ENCODE peak calls at places on chromosomes 5 and 9, in four cellular contexts. W is fibroblast of lung, G is lung, Z is left ventricle myocardium inferior. V is an unnamed sample.

GRCh38 chr5:151162794-151163193 is 5.2 kb upstream of the ANXA6 start:
- DNase-seq in W (peak; percentile 37), G (no peak), Z (no peak), V (no peak)

GRCh38 chr5:141558150-141558549 is 60.6 kb downstream of the DIAPH1 start:
- DNase-seq in G (no peak), W (no peak), Z (no peak), V (no peak)

GRCh38 chr9:124297553-124297905 is 39.8 kb downstream of the NEK6 start:
- DNase-seq in G (peak; percentile 79), Z (peak; percentile 88), W (peak; percentile 92), V (peak; percentile 85)

GRCh38 chr5:175658299-175659145 is 651 bp downstream of the HRH2 start:
- DNase-seq in G (no peak), Z (no peak), W (no peak), V (no peak)

GRCh38 chr5:5490774-5491347 is 68.4 kb downstream of the ICE1 start:
- DNase-seq in Z (no peak), G (no peak), W (no peak), V (no peak)

GRCh38 chr9:15104826-15105420 is 194.7 kb upstream of the FREM1 start:
- DNase-seq in G (peak; percentile 32), W (peak; percentile 46), Z (no peak), V (peak; percentile 20)

GRCh38 chr5:107532182-107532878 is 138.4 kb downstream of the EFNA5 start:
- DNase-seq in Z (no peak), G (no peak), W (no peak), V (no peak)

GRCh38 chr9:114192539-114192938 is 37.2 kb downstream of the COL27A1 start:
- DNase-seq in G (no peak), Z (no peak), W (no peak), V (no peak)

GRCh38 chr5:51230336-51230735 is 152.9 kb upstream of the ISL1 start:
- DNase-seq in Z (no peak), G (no peak), W (no peak), V (no peak)

GRCh38 chr5:16744164-16744880 is 127.5 kb upstream of the RETREG1 start:
- DNase-seq in Z (no peak), W (no peak), G (no peak), V (no peak)

GRCh38 chr5:81192351-81192750 is 40.8 kb upstream of the CKMT2 start:
- DNase-seq in W (no peak), Z (no peak), G (no peak), V (no peak)

GRCh38 chr9:16824545-16825041 is 45.9 kb downstream of the BNC2 start:
- DNase-seq in Z (no peak), G (no peak), W (peak; percentile 78), V (no peak)

GRCh38 chr9:124042168-124042775 is 30.7 kb downstream of the LHX2 start:
- DNase-seq in W (no peak), G (no peak), Z (no peak), V (no peak)

GRCh38 chr5:54443264-54443663 is 12.2 kb upstream of the HSPB3 start:
- DNase-seq in Z (no peak), W (peak; percentile 71), G (no peak), V (no peak)

GRCh38 chr9:120915854-120916495 is 10.6 kb downstream of the TRAF1 start:
- DNase-seq in W (no peak), G (no peak), Z (no peak), V (no peak)

GRCh38 chr5:99004960-99005359 is 76.2 kb upstream of the CHD1 start:
- DNase-seq in Z (no peak), G (no peak), W (no peak), V (no peak)

GRCh38 chr5:77211013-77211690 is 672 bp downstream of the PDE8B start:
- DNase-seq in W (no peak), Z (no peak), G (no peak), V (no peak)

GRCh38 chr5:135194573-135195266 is 160.7 kb upstream of the PITX1 start:
- DNase-seq in W (peak; percentile 48), G (no peak), Z (no peak), V (no peak)

GRCh38 chr5:7261049-7261448 is 134.9 kb upstream of the ADCY2 start:
- DNase-seq in G (no peak), W (peak; percentile 9), Z (no peak), V (no peak)

GRCh38 chr9:101485873-101486692 is 47.6 kb upstream of the RNF20 start:
- DNase-seq in Z (peak; percentile 41), G (no peak), W (peak; percentile 45), V (peak; percentile 26)

GRCh38 chr5:168713051-168713450 is 133.9 kb upstream of the PANK3 start:
- DNase-seq in Z (no peak), W (no peak), G (no peak), V (no peak)

GRCh38 chr5:168712280-168712924 is 133.2 kb upstream of the PANK3 start:
- DNase-seq in W (peak; percentile 77), G (no peak), Z (no peak), V (peak; percentile 32)

GRCh38 chr5:168707646-168708300 is 128.6 kb upstream of the PANK3 start:
- DNase-seq in G (no peak), Z (no peak), W (no peak), V (no peak)

GRCh38 chr5:168708301-168708695 is 129.1 kb upstream of the PANK3 start:
- DNase-seq in Z (no peak), G (no peak), W (no peak), V (no peak)

GRCh38 chr5:168710706-168711105 is 131.5 kb upstream of the PANK3 start:
- DNase-seq in G (no peak), W (no peak), Z (no peak), V (no peak)
- H3K36me3 ChIP-seq in G (no peaks in the 10 kb centered on the region), W (no peaks in the 10 kb centered on the region), Z (no peaks in the 10 kb centered on the region), V (no peaks in the 10 kb centered on the region)

GRCh38 chr5:139137703-139138102 is 60.5 kb downstream of the SIL1 start:
- DNase-seq in W (peak; percentile 45), G (no peak), Z (no peak), V (no peak)
- TF ChIP-seq CTCF in W (peak; percentile 22), G (no peak), Z (peak; percentile 36), V (peak; percentile 32)

GRCh38 chr5:149827086-149827485 is 97.0 kb downstream of the PPARGC1B start:
- DNase-seq in W (no peak), Z (no peak), G (no peak), V (no peak)

GRCh38 chr5:149824851-149825250 is 94.7 kb downstream of the PPARGC1B start:
- DNase-seq in W (peak; percentile 60), Z (peak; percentile 49), G (no peak), V (peak; percentile 44)

GRCh38 chr5:149828161-149829011 is 98.3 kb downstream of the PPARGC1B start:
- DNase-seq in W (peak; percentile 93), Z (peak; percentile 87), G (peak; percentile 86), V (peak; percentile 87)

GRCh38 chr5:149827501-149827990 is 97.4 kb downstream of the PPARGC1B start:
- DNase-seq in G (no peak), Z (no peak), W (no peak), V (no peak)

GRCh38 chr5:149826574-149826973 is 96.5 kb downstream of the PPARGC1B start:
- DNase-seq in Z (peak; percentile 54), W (peak; percentile 44), G (no peak), V (peak; percentile 71)
- H3K4me1 ChIP-seq in Z (peaks cover 93% of the 10 kb centered on the region), W (peaks cover 2% of the 10 kb centered on the region), G (peaks cover 20% of the 10 kb centered on the region), V (peaks cover 65% of the 10 kb centered on the region)

DNA sequence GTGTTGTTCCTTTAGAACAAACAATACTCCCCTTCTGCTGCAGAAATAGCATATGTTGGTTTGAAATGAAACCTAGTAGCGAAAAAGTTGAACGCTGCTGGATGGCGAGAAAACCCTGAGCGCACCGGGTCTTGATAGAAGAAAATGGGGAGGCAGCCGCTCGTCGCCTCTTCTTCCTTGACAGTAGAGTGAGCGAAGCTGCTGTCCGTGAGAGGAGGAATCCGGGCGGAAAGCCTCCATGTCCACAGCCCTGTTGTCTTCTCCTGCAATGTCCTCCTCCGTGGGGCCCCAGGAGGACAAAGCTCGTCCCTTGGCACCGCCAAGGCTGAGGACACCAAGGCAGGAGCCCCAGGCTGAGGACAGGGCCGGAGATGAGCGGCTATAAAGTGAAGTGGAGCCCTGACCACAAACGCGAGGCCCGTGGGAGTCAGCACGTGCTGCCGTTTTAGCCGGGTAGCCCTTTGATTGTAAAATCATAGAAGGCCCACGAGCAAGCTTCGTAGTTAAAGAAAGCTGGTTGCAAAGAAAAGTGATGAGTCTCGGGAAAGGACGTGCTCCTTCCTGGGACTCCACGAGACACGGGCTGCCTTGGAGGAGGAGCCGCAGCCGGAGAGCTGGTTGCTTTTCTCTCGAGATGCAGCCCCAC is 35.6 kb downstream of the MRPL36 start:
- DNase-seq in Z (no peak), W (no peak), G (no peak), V (no peak)
- H3K36me3 ChIP-seq in Z (no peaks in the 10 kb centered on the region), W (no peaks in the 10 kb centered on the region), G (no peaks in the 10 kb centered on the region), V (no peaks in the 10 kb centered on the region)

V was measured in heart right ventricle.